ENCODE peak calls at places on chromosomes 16 and 17, in seven cellular contexts. One of them, this sample, is unnamed.

GRCh38 chr16:58419241-58420012 is 27.2 kb downstream of the GINS3 start:
- DNase-seq in pancreas: no peak
- DNase-seq in dorsolateral prefrontal cortex: no peak
- DNase-seq in Caco-2: no peak
- DNase-seq in fibroblast of mammary gland: no peak
- DNase-seq in HFF-Myc: no peak
- DNase-seq in CD8-positive, alpha-beta T cell: no peak
- DNase-seq in this sample: no peak

GRCh38 chr16:47196457-47196856 is 52.7 kb upstream of the NETO2 start:
- DNase-seq in Caco-2: no peak
- DNase-seq in CD8-positive, alpha-beta T cell: no peak
- DNase-seq in HFF-Myc: no peak
- DNase-seq in pancreas: no peak
- DNase-seq in dorsolateral prefrontal cortex: no peak
- DNase-seq in fibroblast of mammary gland: no peak
- DNase-seq in this sample: no peak

GRCh38 chr16:11208916-11209665 is 46.9 kb downstream of the SOCS1 start:
- DNase-seq in dorsolateral prefrontal cortex: no peak
- DNase-seq in fibroblast of mammary gland: peak
- DNase-seq in HFF-Myc: no peak
- DNase-seq in CD8-positive, alpha-beta T cell: no peak
- DNase-seq in Caco-2: no peak
- DNase-seq in pancreas: no peak
- DNase-seq in this sample: no peak

GRCh38 chr17:43949777-43950176 is 4.0 kb downstream of the PYY start:
- DNase-seq in CD8-positive, alpha-beta T cell: no peak
- DNase-seq in pancreas: no peak
- DNase-seq in dorsolateral prefrontal cortex: no peak
- DNase-seq in Caco-2: no peak
- DNase-seq in HFF-Myc: no peak
- DNase-seq in fibroblast of mammary gland: no peak
- DNase-seq in this sample: no peak

GRCh38 chr16:87881327-87882200 is 12.3 kb upstream of the SLC7A5 start:
- DNase-seq in CD8-positive, alpha-beta T cell: no peak
- DNase-seq in Caco-2: no peak
- DNase-seq in HFF-Myc: no peak
- DNase-seq in dorsolateral prefrontal cortex: no peak
- DNase-seq in pancreas: no peak
- DNase-seq in fibroblast of mammary gland: no peak
- DNase-seq in this sample: no peak

GRCh38 chr16:66223176-66223780 is 143.2 kb upstream of the CDH5 start:
- DNase-seq in Caco-2: no peak
- DNase-seq in HFF-Myc: no peak
- DNase-seq in pancreas: no peak
- DNase-seq in dorsolateral prefrontal cortex: no peak
- DNase-seq in CD8-positive, alpha-beta T cell: no peak
- DNase-seq in fibroblast of mammary gland: peak
- DNase-seq in this sample: peak

GRCh38 chr17:35218901-35219300 is 24.0 kb upstream of the SLFN5 start:
- DNase-seq in CD8-positive, alpha-beta T cell: no peak
- DNase-seq in dorsolateral prefrontal cortex: no peak
- DNase-seq in fibroblast of mammary gland: no peak
- DNase-seq in HFF-Myc: no peak
- DNase-seq in pancreas: no peak
- DNase-seq in Caco-2: no peak
- DNase-seq in this sample: no peak

GRCh38 chr16:59126486-59126885 is 392.4 kb upstream of the GOT2 start:
- DNase-seq in fibroblast of mammary gland: no peak
- DNase-seq in HFF-Myc: no peak
- DNase-seq in pancreas: no peak
- DNase-seq in dorsolateral prefrontal cortex: no peak
- DNase-seq in CD8-positive, alpha-beta T cell: no peak
- DNase-seq in Caco-2: no peak
- DNase-seq in this sample: no peak

GRCh38 chr16:2147981-2148671 is at the start of gene RAB26:
- DNase-seq in CD8-positive, alpha-beta T cell: no peak
- DNase-seq in Caco-2: peak
- DNase-seq in dorsolateral prefrontal cortex: no peak
- DNase-seq in pancreas: peak
- DNase-seq in fibroblast of mammary gland: peak
- DNase-seq in HFF-Myc: no peak
- DNase-seq in this sample: no peak

GRCh38 chr17:68260051-68260762 is 12.4 kb downstream of the AMZ2 start:
- DNase-seq in Caco-2: no peak
- DNase-seq in dorsolateral prefrontal cortex: no peak
- DNase-seq in CD8-positive, alpha-beta T cell: no peak
- DNase-seq in fibroblast of mammary gland: no peak
- DNase-seq in pancreas: no peak
- DNase-seq in HFF-Myc: no peak
- DNase-seq in this sample: no peak

GRCh38 chr17:81921531-81921862 is 3.5 kb upstream of the SIRT7 start:
- DNase-seq in pancreas: no peak
- DNase-seq in HFF-Myc: no peak
- DNase-seq in CD8-positive, alpha-beta T cell: no peak
- DNase-seq in Caco-2: no peak
- DNase-seq in dorsolateral prefrontal cortex: no peak
- DNase-seq in fibroblast of mammary gland: no peak
- DNase-seq in this sample: no peak

GRCh38 chr16:89482087-89482823 is 8.1 kb downstream of the ANKRD11 start:
- DNase-seq in pancreas: peak
- DNase-seq in Caco-2: no peak
- DNase-seq in CD8-positive, alpha-beta T cell: no peak
- DNase-seq in dorsolateral prefrontal cortex: no peak
- DNase-seq in fibroblast of mammary gland: no peak
- DNase-seq in HFF-Myc: no peak
- DNase-seq in this sample: no peak

GRCh38 chr16:30399435-30400186 is 4.4 kb downstream of the ZNF48 start:
- DNase-seq in pancreas: no peak
- DNase-seq in dorsolateral prefrontal cortex: no peak
- DNase-seq in fibroblast of mammary gland: no peak
- DNase-seq in Caco-2: no peak
- DNase-seq in CD8-positive, alpha-beta T cell: no peak
- DNase-seq in HFF-Myc: no peak
- DNase-seq in this sample: no peak

GRCh38 chr16:25257956-25258855 is 561 bp upstream of the ZKSCAN2 start:
- DNase-seq in fibroblast of mammary gland: peak
- DNase-seq in Caco-2: peak
- DNase-seq in CD8-positive, alpha-beta T cell: peak
- DNase-seq in dorsolateral prefrontal cortex: peak
- DNase-seq in HFF-Myc: peak
- DNase-seq in pancreas: peak
- DNase-seq in this sample: peak

GRCh38 chr16:72721981-72722380 is 325.9 kb downstream of the ZFHX3 start:
- DNase-seq in HFF-Myc: no peak
- DNase-seq in CD8-positive, alpha-beta T cell: no peak
- DNase-seq in Caco-2: no peak
- DNase-seq in pancreas: no peak
- DNase-seq in fibroblast of mammary gland: no peak
- DNase-seq in dorsolateral prefrontal cortex: no peak
- DNase-seq in this sample: no peak

GRCh38 chr16:82259731-82260130 is 89.7 kb upstream of the MPHOSPH6 start:
- DNase-seq in dorsolateral prefrontal cortex: no peak
- DNase-seq in pancreas: no peak
- DNase-seq in HFF-Myc: no peak
- DNase-seq in fibroblast of mammary gland: no peak
- DNase-seq in CD8-positive, alpha-beta T cell: no peak
- DNase-seq in Caco-2: no peak
- DNase-seq in this sample: no peak

GRCh38 chr17:57210224-57210553 is 46.1 kb upstream of the MSI2 start:
- DNase-seq in HFF-Myc: no peak
- DNase-seq in CD8-positive, alpha-beta T cell: no peak
- DNase-seq in dorsolateral prefrontal cortex: no peak
- DNase-seq in Caco-2: no peak
- DNase-seq in fibroblast of mammary gland: peak
- DNase-seq in pancreas: no peak
- DNase-seq in this sample: no peak

GRCh38 chr17:40311575-40311974 is 2.6 kb downstream of the RARA start:
- DNase-seq in pancreas: peak
- DNase-seq in HFF-Myc: no peak
- DNase-seq in CD8-positive, alpha-beta T cell: no peak
- DNase-seq in Caco-2: no peak
- DNase-seq in dorsolateral prefrontal cortex: no peak
- DNase-seq in fibroblast of mammary gland: no peak
- DNase-seq in this sample: no peak

GRCh38 chr17:72775914-72776313 is 316.6 kb downstream of the SLC39A11 start:
- DNase-seq in pancreas: no peak
- DNase-seq in fibroblast of mammary gland: no peak
- DNase-seq in HFF-Myc: no peak
- DNase-seq in dorsolateral prefrontal cortex: no peak
- DNase-seq in Caco-2: no peak
- DNase-seq in CD8-positive, alpha-beta T cell: no peak
- DNase-seq in this sample: no peak

GRCh38 chr17:8158267-8159031 is 4.3 kb downstream of the VAMP2 start:
- DNase-seq in pancreas: peak
- DNase-seq in dorsolateral prefrontal cortex: peak
- DNase-seq in Caco-2: peak
- DNase-seq in HFF-Myc: peak
- DNase-seq in fibroblast of mammary gland: peak
- DNase-seq in CD8-positive, alpha-beta T cell: peak
- DNase-seq in this sample: no peak

DNA sequence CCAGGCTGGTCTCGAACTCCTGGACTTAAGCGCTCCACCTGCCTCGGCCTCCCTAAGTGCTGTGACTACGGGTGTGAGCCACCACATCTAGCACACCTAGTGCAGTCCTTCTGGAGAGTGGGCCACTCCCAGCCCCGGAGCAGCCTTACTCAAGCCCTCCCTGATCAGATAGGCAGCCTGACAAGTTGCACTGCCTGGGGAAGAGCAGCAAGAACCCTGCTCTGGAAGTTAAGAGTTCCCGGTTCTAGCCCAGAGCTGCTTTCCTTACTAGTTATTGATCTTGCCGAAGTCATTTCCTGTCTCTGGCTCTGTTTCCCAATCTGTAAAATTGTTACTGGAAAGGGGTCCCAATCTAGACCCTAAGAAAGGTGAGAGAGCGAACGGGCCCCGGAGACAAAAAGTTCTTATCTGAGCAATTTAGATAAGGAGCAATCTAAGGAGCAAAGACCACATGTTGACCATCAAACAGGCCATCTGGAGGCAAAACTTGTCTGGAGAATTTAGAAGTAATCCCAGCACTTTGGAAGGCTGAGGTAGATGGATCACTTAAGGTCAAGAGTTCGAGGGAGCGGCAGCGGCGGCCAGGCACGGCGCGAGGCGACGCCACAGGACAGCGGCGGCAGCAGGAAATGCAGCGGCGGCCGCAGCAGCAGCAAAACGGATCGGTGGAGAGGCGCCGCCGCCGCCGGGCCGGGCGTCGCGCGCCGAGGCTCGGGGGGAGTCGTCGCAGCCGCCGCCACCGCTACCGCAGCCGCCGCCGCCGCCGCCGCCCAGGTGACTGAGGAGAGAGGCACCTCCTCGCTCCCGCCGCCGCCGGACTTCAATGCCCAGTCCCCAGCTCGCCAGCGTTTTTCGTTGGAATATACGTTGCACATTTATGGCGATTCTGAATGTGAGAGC is 4.3 kb upstream of the NAGLU start:
- DNase-seq in dorsolateral prefrontal cortex: peak
- DNase-seq in fibroblast of mammary gland: peak
- DNase-seq in pancreas: peak
- DNase-seq in CD8-positive, alpha-beta T cell: peak
- DNase-seq in Caco-2: peak
- DNase-seq in HFF-Myc: no peak
- DNase-seq in this sample: no peak
- TF ChIP-seq CTCF in dorsolateral prefrontal cortex: peak
- TF ChIP-seq CTCF in fibroblast of mammary gland: peak
- TF ChIP-seq CTCF in pancreas: peak
- TF ChIP-seq CTCF in CD8-positive, alpha-beta T cell: no peak
- TF ChIP-seq CTCF in Caco-2: peak
- TF ChIP-seq CTCF in HFF-Myc: no peak
- TF ChIP-seq CTCF in this sample: peak

GRCh38 chr16:74607310-74607966 is 524 bp upstream of the GLG1 start:
- DNase-seq in dorsolateral prefrontal cortex: no peak
- DNase-seq in pancreas: no peak
- DNase-seq in Caco-2: no peak
- DNase-seq in HFF-Myc: no peak
- DNase-seq in CD8-positive, alpha-beta T cell: no peak
- DNase-seq in fibroblast of mammary gland: no peak
- DNase-seq in this sample: no peak

GRCh38 chr16:74606521-74607309 is at the start of gene GLG1:
- DNase-seq in fibroblast of mammary gland: peak
- DNase-seq in CD8-positive, alpha-beta T cell: peak
- DNase-seq in dorsolateral prefrontal cortex: peak
- DNase-seq in HFF-Myc: no peak
- DNase-seq in pancreas: peak
- DNase-seq in Caco-2: peak
- DNase-seq in this sample: no peak

GRCh38 chr16:74608944-74609343 is 2.0 kb upstream of the GLG1 start:
- DNase-seq in fibroblast of mammary gland: no peak
- DNase-seq in CD8-positive, alpha-beta T cell: peak
- DNase-seq in dorsolateral prefrontal cortex: no peak
- DNase-seq in HFF-Myc: no peak
- DNase-seq in pancreas: no peak
- DNase-seq in Caco-2: no peak
- DNase-seq in this sample: no peak

GRCh38 chr16:74608381-74608780 is 1.5 kb upstream of the GLG1 start:
- DNase-seq in CD8-positive, alpha-beta T cell: no peak
- DNase-seq in Caco-2: no peak
- DNase-seq in HFF-Myc: no peak
- DNase-seq in fibroblast of mammary gland: no peak
- DNase-seq in dorsolateral prefrontal cortex: no peak
- DNase-seq in pancreas: no peak
- DNase-seq in this sample: no peak

DNA sequence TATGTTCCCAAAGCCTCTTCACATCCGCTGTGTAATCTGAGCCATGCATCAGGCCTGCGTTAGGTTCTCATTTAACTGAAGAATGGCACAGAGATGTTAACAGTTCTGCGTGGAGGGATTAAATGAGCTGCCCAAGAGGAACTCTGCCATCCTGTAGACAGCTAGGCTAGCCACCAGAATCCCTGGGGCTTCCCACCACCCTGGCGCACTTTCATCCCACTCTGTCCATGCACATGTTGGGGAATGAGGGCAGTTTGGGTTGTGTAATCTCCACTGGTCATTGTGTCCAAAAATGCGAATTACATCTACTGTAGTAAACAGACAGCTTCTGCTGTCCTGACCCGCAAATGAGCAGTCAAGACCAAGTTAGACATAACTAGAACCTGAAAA is 1.0 kb upstream of the GLG1 start:
- DNase-seq in HFF-Myc: no peak
- DNase-seq in Caco-2: no peak
- DNase-seq in fibroblast of mammary gland: peak
- DNase-seq in dorsolateral prefrontal cortex: no peak
- DNase-seq in pancreas: no peak
- DNase-seq in CD8-positive, alpha-beta T cell: no peak
- DNase-seq in this sample: no peak
- H3K4me3 ChIP-seq in HFF-Myc: no peak
- H3K4me3 ChIP-seq in Caco-2: no peak
- H3K4me3 ChIP-seq in fibroblast of mammary gland: no peak
- H3K4me3 ChIP-seq in dorsolateral prefrontal cortex: no peak
- H3K4me3 ChIP-seq in pancreas: no peak
- H3K4me3 ChIP-seq in CD8-positive, alpha-beta T cell: no peak
- H3K4me3 ChIP-seq in this sample: no peak

GRCh38 chr16:9119795-9120194 is 28.4 kb downstream of the HAPSTR1 start:
- DNase-seq in CD8-positive, alpha-beta T cell: no peak
- DNase-seq in dorsolateral prefrontal cortex: no peak
- DNase-seq in HFF-Myc: no peak
- DNase-seq in pancreas: no peak
- DNase-seq in fibroblast of mammary gland: peak
- DNase-seq in Caco-2: no peak
- DNase-seq in this sample: peak
- TF ChIP-seq CTCF in CD8-positive, alpha-beta T cell: no peak
- TF ChIP-seq CTCF in dorsolateral prefrontal cortex: no peak
- TF ChIP-seq CTCF in HFF-Myc: no peak
- TF ChIP-seq CTCF in pancreas: no peak
- TF ChIP-seq CTCF in fibroblast of mammary gland: no peak
- TF ChIP-seq CTCF in Caco-2: no peak
- TF ChIP-seq CTCF in this sample: peak

GRCh38 chr16:78100162-78100467 is 661 bp downstream of the WWOX start:
- DNase-seq in CD8-positive, alpha-beta T cell: no peak
- DNase-seq in Caco-2: no peak
- DNase-seq in fibroblast of mammary gland: no peak
- DNase-seq in HFF-Myc: no peak
- DNase-seq in dorsolateral prefrontal cortex: no peak
- DNase-seq in pancreas: no peak
- DNase-seq in this sample: no peak
- H3K4me3 ChIP-seq in CD8-positive, alpha-beta T cell: peak
- H3K4me3 ChIP-seq in Caco-2: peak
- H3K4me3 ChIP-seq in fibroblast of mammary gland: peak
- H3K4me3 ChIP-seq in HFF-Myc: peak
- H3K4me3 ChIP-seq in dorsolateral prefrontal cortex: peak
- H3K4me3 ChIP-seq in pancreas: peak
- H3K4me3 ChIP-seq in this sample: peak

This sample was measured in AG09309.